ENCODE peak calls at places on chromosome 1, in ten cellular contexts. One of them, this sample, is unnamed. For H3K4me1, the result is how much of the 10 kb centered on the place peaks cover.

GRCh38 chr1:220748091-220748934 is at the start of gene MTARC2:
- DNase-seq in Peyer's patch: peak
- DNase-seq in tibial nerve: peak
- DNase-seq in IMR-90: peak
- DNase-seq in upper lobe of left lung: peak
- DNase-seq in body of pancreas: peak
- DNase-seq in endothelial cell of umbilical vein: peak
- DNase-seq in adrenal gland: peak
- DNase-seq in ovary: peak
- DNase-seq in HCT116: peak
- DNase-seq in this sample: no peak

GRCh38 chr1:38578444-38578951 is 281.1 kb downstream of the RRAGC start:
- DNase-seq in Peyer's patch: no peak
- DNase-seq in tibial nerve: no peak
- DNase-seq in IMR-90: no peak
- DNase-seq in upper lobe of left lung: peak
- DNase-seq in body of pancreas: no peak
- DNase-seq in endothelial cell of umbilical vein: no peak
- DNase-seq in adrenal gland: no peak
- DNase-seq in ovary: no peak
- DNase-seq in HCT116: no peak
- DNase-seq in this sample: no peak

GRCh38 chr1:191963286-191963685 is 195.0 kb upstream of the RGS18 start:
- DNase-seq in Peyer's patch: no peak
- DNase-seq in tibial nerve: no peak
- DNase-seq in IMR-90: peak
- DNase-seq in upper lobe of left lung: no peak
- DNase-seq in body of pancreas: no peak
- DNase-seq in endothelial cell of umbilical vein: no peak
- DNase-seq in adrenal gland: no peak
- DNase-seq in ovary: no peak
- DNase-seq in HCT116: no peak
- DNase-seq in this sample: no peak

GRCh38 chr1:170885551-170885950 is 49.8 kb upstream of the MROH9 start:
- DNase-seq in Peyer's patch: no peak
- DNase-seq in tibial nerve: no peak
- DNase-seq in IMR-90: no peak
- DNase-seq in upper lobe of left lung: no peak
- DNase-seq in body of pancreas: no peak
- DNase-seq in endothelial cell of umbilical vein: no peak
- DNase-seq in adrenal gland: peak
- DNase-seq in ovary: no peak
- DNase-seq in HCT116: no peak
- DNase-seq in this sample: no peak

GRCh38 chr1:99469641-99470040 is 176.3 kb upstream of the PALMD start:
- DNase-seq in Peyer's patch: no peak
- DNase-seq in tibial nerve: no peak
- DNase-seq in IMR-90: peak
- DNase-seq in upper lobe of left lung: no peak
- DNase-seq in body of pancreas: no peak
- DNase-seq in endothelial cell of umbilical vein: no peak
- DNase-seq in adrenal gland: no peak
- DNase-seq in ovary: no peak
- DNase-seq in HCT116: no peak
- DNase-seq in this sample: no peak

GRCh38 chr1:226424228-226425003 is 16.5 kb upstream of the PARP1 start:
- DNase-seq in Peyer's patch: no peak
- DNase-seq in tibial nerve: no peak
- DNase-seq in IMR-90: peak
- DNase-seq in upper lobe of left lung: peak
- DNase-seq in body of pancreas: no peak
- DNase-seq in endothelial cell of umbilical vein: peak
- DNase-seq in adrenal gland: no peak
- DNase-seq in ovary: no peak
- DNase-seq in HCT116: peak
- DNase-seq in this sample: no peak

GRCh38 chr1:161915051-161915503 is 108.6 kb downstream of the OLFML2B start:
- DNase-seq in Peyer's patch: no peak
- DNase-seq in tibial nerve: no peak
- DNase-seq in IMR-90: peak
- DNase-seq in upper lobe of left lung: no peak
- DNase-seq in body of pancreas: no peak
- DNase-seq in endothelial cell of umbilical vein: no peak
- DNase-seq in adrenal gland: no peak
- DNase-seq in ovary: no peak
- DNase-seq in HCT116: no peak
- DNase-seq in this sample: no peak

GRCh38 chr1:224495861-224496260 is 61.3 kb upstream of the WDR26 start:
- DNase-seq in Peyer's patch: no peak
- DNase-seq in tibial nerve: no peak
- DNase-seq in IMR-90: peak
- DNase-seq in upper lobe of left lung: no peak
- DNase-seq in body of pancreas: no peak
- DNase-seq in endothelial cell of umbilical vein: no peak
- DNase-seq in adrenal gland: peak
- DNase-seq in ovary: no peak
- DNase-seq in HCT116: no peak
- DNase-seq in this sample: no peak

GRCh38 chr1:108053291-108054023 is 88.5 kb upstream of the VAV3 start:
- DNase-seq in Peyer's patch: no peak
- DNase-seq in tibial nerve: no peak
- DNase-seq in IMR-90: peak
- DNase-seq in upper lobe of left lung: peak
- DNase-seq in body of pancreas: peak
- DNase-seq in endothelial cell of umbilical vein: no peak
- DNase-seq in adrenal gland: no peak
- DNase-seq in ovary: no peak
- DNase-seq in HCT116: no peak
- DNase-seq in this sample: no peak

GRCh38 chr1:236155841-236156503 is 13.6 kb downstream of the GPR137B start:
- DNase-seq in Peyer's patch: no peak
- DNase-seq in tibial nerve: no peak
- DNase-seq in IMR-90: no peak
- DNase-seq in upper lobe of left lung: no peak
- DNase-seq in body of pancreas: no peak
- DNase-seq in endothelial cell of umbilical vein: no peak
- DNase-seq in adrenal gland: no peak
- DNase-seq in ovary: no peak
- DNase-seq in HCT116: no peak
- DNase-seq in this sample: no peak

GRCh38 chr1:63087966-63088365 is 234.4 kb upstream of the FOXD3 start:
- DNase-seq in Peyer's patch: no peak
- DNase-seq in tibial nerve: no peak
- DNase-seq in IMR-90: no peak
- DNase-seq in upper lobe of left lung: no peak
- DNase-seq in body of pancreas: no peak
- DNase-seq in endothelial cell of umbilical vein: no peak
- DNase-seq in adrenal gland: no peak
- DNase-seq in ovary: no peak
- DNase-seq in HCT116: no peak
- DNase-seq in this sample: no peak

GRCh38 chr1:100832676-100833469 is 61.8 kb downstream of the EXTL2 start:
- DNase-seq in Peyer's patch: no peak
- DNase-seq in tibial nerve: no peak
- DNase-seq in IMR-90: no peak
- DNase-seq in upper lobe of left lung: no peak
- DNase-seq in body of pancreas: no peak
- DNase-seq in endothelial cell of umbilical vein: no peak
- DNase-seq in adrenal gland: no peak
- DNase-seq in ovary: no peak
- DNase-seq in HCT116: no peak
- DNase-seq in this sample: no peak

GRCh38 chr1:232271299-232271698 is 358.6 kb downstream of the SIPA1L2 start:
- DNase-seq in Peyer's patch: no peak
- DNase-seq in tibial nerve: no peak
- DNase-seq in IMR-90: no peak
- DNase-seq in upper lobe of left lung: no peak
- DNase-seq in body of pancreas: no peak
- DNase-seq in endothelial cell of umbilical vein: no peak
- DNase-seq in adrenal gland: no peak
- DNase-seq in ovary: no peak
- DNase-seq in HCT116: no peak
- DNase-seq in this sample: no peak

GRCh38 chr1:7755448-7755847 is 15.6 kb upstream of the VAMP3 start:
- DNase-seq in Peyer's patch: no peak
- DNase-seq in tibial nerve: no peak
- DNase-seq in IMR-90: peak
- DNase-seq in upper lobe of left lung: no peak
- DNase-seq in body of pancreas: no peak
- DNase-seq in endothelial cell of umbilical vein: peak
- DNase-seq in adrenal gland: no peak
- DNase-seq in ovary: no peak
- DNase-seq in HCT116: no peak
- DNase-seq in this sample: no peak

DNA sequence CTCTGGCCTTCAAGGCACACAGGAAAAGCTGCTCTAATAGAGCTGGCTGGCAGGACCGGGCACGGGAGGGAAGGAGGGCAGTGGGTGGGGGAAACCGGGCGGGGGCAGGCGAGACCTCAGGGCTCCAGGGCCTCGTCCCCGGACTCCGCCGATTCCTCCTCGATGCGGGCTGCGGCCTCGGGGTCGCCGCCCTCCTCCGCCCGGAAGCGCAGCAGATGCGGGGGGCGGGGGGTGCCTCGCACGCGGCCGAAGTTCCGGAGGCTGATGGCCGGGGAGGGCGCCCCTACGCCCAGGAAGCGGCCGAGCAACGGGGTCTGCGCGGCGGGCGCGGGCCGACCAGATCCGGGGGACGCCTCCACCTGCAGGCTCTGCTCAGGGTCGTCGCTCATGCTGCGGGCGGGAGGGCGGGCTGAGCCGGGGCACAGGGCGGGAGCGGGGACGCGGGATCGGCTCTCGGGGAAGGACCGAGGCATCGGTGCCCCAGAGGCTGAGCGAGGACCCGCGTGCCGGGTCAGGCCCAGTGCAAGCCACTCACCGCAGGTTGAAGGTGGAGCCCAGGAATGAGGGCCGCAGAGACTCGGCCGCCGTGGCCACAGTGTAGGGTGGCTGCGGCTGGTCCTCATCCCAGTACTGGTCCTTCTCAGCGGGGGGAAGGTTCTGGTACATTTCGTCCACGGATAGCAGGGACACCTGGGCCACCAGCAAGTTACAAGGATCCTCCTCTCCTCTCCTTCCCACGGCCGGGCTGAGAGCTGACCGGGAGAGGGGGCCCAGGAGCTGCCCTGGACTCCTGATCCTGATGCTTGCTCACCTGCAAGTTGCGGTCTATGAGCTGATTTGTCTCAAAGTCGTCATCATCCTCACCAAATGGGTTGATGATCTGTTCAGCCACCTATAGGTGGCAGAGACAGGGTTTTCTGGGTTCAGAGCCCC is 3.6 kb downstream of the BEST4 start:
- DNase-seq in Peyer's patch: peak
- DNase-seq in tibial nerve: no peak
- DNase-seq in IMR-90: no peak
- DNase-seq in upper lobe of left lung: peak
- DNase-seq in body of pancreas: no peak
- DNase-seq in endothelial cell of umbilical vein: no peak
- DNase-seq in adrenal gland: peak
- DNase-seq in ovary: peak
- DNase-seq in HCT116: no peak
- DNase-seq in this sample: no peak
- TF ChIP-seq POLR2A in Peyer's patch: no peak
- TF ChIP-seq POLR2A in tibial nerve: no peak
- TF ChIP-seq POLR2A in IMR-90: no peak
- TF ChIP-seq POLR2A in upper lobe of left lung: no peak
- TF ChIP-seq POLR2A in body of pancreas: no peak
- TF ChIP-seq POLR2A in endothelial cell of umbilical vein: no peak
- TF ChIP-seq POLR2A in adrenal gland: no peak
- TF ChIP-seq POLR2A in ovary: no peak
- TF ChIP-seq POLR2A in HCT116: no peak
- TF ChIP-seq POLR2A in this sample: no peak

GRCh38 chr1:114676115-114676514 is 6.3 kb upstream of the DENND2C start:
- DNase-seq in Peyer's patch: no peak
- DNase-seq in tibial nerve: no peak
- DNase-seq in IMR-90: no peak
- DNase-seq in upper lobe of left lung: no peak
- DNase-seq in body of pancreas: no peak
- DNase-seq in endothelial cell of umbilical vein: no peak
- DNase-seq in adrenal gland: no peak
- DNase-seq in ovary: no peak
- DNase-seq in HCT116: no peak
- DNase-seq in this sample: no peak
- H3K4me3 ChIP-seq in Peyer's patch: no peak
- H3K4me3 ChIP-seq in tibial nerve: no peak
- H3K4me3 ChIP-seq in IMR-90: no peak
- H3K4me3 ChIP-seq in upper lobe of left lung: no peak
- H3K4me3 ChIP-seq in body of pancreas: no peak
- H3K4me3 ChIP-seq in endothelial cell of umbilical vein: no peak
- H3K4me3 ChIP-seq in adrenal gland: no peak
- H3K4me3 ChIP-seq in ovary: no peak
- H3K4me3 ChIP-seq in HCT116: no peak
- H3K4me3 ChIP-seq in this sample: no peak

GRCh38 chr1:183249941-183250452 is 63.9 kb downstream of the LAMC2 start:
- DNase-seq in Peyer's patch: no peak
- DNase-seq in tibial nerve: no peak
- DNase-seq in IMR-90: no peak
- DNase-seq in upper lobe of left lung: no peak
- DNase-seq in body of pancreas: no peak
- DNase-seq in endothelial cell of umbilical vein: no peak
- DNase-seq in adrenal gland: no peak
- DNase-seq in ovary: no peak
- DNase-seq in HCT116: no peak
- DNase-seq in this sample: no peak
- H3K4me1 ChIP-seq in Peyer's patch: under half
- H3K4me1 ChIP-seq in tibial nerve: under half
- H3K4me1 ChIP-seq in IMR-90: under half
- H3K4me1 ChIP-seq in upper lobe of left lung: under half
- H3K4me1 ChIP-seq in body of pancreas: under half
- H3K4me1 ChIP-seq in endothelial cell of umbilical vein: under half
- H3K4me1 ChIP-seq in adrenal gland: under half
- H3K4me1 ChIP-seq in ovary: under half
- H3K4me1 ChIP-seq in HCT116: under half
- H3K4me1 ChIP-seq in this sample: under half

GRCh38 chr1:151047591-151047924 is at the start of gene C1orf56:
- DNase-seq in Peyer's patch: peak
- DNase-seq in tibial nerve: peak
- DNase-seq in IMR-90: peak
- DNase-seq in upper lobe of left lung: peak
- DNase-seq in body of pancreas: peak
- DNase-seq in endothelial cell of umbilical vein: peak
- DNase-seq in adrenal gland: peak
- DNase-seq in ovary: peak
- DNase-seq in HCT116: no peak
- DNase-seq in this sample: no peak
- TF ChIP-seq POLR2A in Peyer's patch: peak
- TF ChIP-seq POLR2A in tibial nerve: peak
- TF ChIP-seq POLR2A in IMR-90: peak
- TF ChIP-seq POLR2A in upper lobe of left lung: peak
- TF ChIP-seq POLR2A in body of pancreas: no peak
- TF ChIP-seq POLR2A in endothelial cell of umbilical vein: peak
- TF ChIP-seq POLR2A in adrenal gland: no peak
- TF ChIP-seq POLR2A in ovary: peak
- TF ChIP-seq POLR2A in HCT116: no peak
- TF ChIP-seq POLR2A in this sample: no peak

This sample was measured in vagina.